ENCODE peak calls at places on chromosomes 7 and 10, in eight cellular contexts. E is transverse colon, W is spleen, Q is stomach, S is HCT116, G is K562, H is breast epithelium, Z is prostate gland. I is an unnamed sample. For H3K9me3 and H3K4me1, the result is how much of the 10 kb centered on the place peaks cover.

GRCh38 chr10:20922033-20922432 is 24.9 kb upstream of the NEBL start:
- DNase-seq in E (no peak), H (no peak), W (no peak), Q (no peak), S (no peak), G (no peak), Z (no peak), I (no peak)

GRCh38 chr7:84195295-84196006 is 862 bp upstream of the SEMA3A start:
- DNase-seq in W (no peak), G (no peak), H (no peak), S (no peak), Z (no peak), E (no peak), Q (no peak), I (no peak)

GRCh38 chr7:27130540-27131389 is at the start of gene HOXA4:
- DNase-seq in W (peak), Z (peak), H (peak), E (peak), G (no peak), S (no peak), Q (peak), I (no peak)

GRCh38 chr10:96418582-96418981 is 59.8 kb upstream of the OPALIN start:
- DNase-seq in H (no peak), E (no peak), S (no peak), Z (no peak), Q (no peak), W (no peak), G (no peak), I (no peak)

GRCh38 chr10:78351283-78351682 is 317.6 kb downstream of the RPS24 start:
- DNase-seq in E (no peak), W (no peak), Z (no peak), H (no peak), S (no peak), Q (no peak), G (no peak), I (no peak)

GRCh38 chr10:6272126-6272525 is 69.4 kb downstream of the PFKFB3 start:
- DNase-seq in W (no peak), H (no peak), Q (no peak), G (no peak), S (no peak), Z (no peak), E (no peak), I (no peak)

GRCh38 chr10:91652364-91652763 is 19.5 kb upstream of the PPP1R3C start:
- DNase-seq in W (no peak), H (peak), G (no peak), Z (no peak), E (no peak), Q (no peak), S (peak), I (no peak)

GRCh38 chr7:37352974-37353948 is 95.4 kb downstream of the ELMO1 start:
- DNase-seq in H (no peak), G (no peak), W (peak), Z (no peak), E (peak), S (peak), Q (no peak), I (peak)

GRCh38 chr7:4834601-4835397 is 27.0 kb downstream of the PAPOLB start:
- DNase-seq in S (no peak), Z (no peak), H (no peak), Q (no peak), G (no peak), E (no peak), W (peak), I (no peak)

GRCh38 chr7:137635132-137635531 is 211.6 kb downstream of the DGKI start:
- DNase-seq in E (no peak), Q (no peak), S (no peak), G (no peak), Z (no peak), W (no peak), H (no peak), I (no peak)

GRCh38 chr10:131980757-131981428 is 830 bp downstream of the BNIP3 start:
- DNase-seq in S (no peak), H (no peak), Z (no peak), W (peak), G (peak), E (no peak), Q (no peak), I (no peak)

GRCh38 chr10:124063736-124064135 is 29.7 kb downstream of the CHST15 start:
- DNase-seq in Q (no peak), S (no peak), W (no peak), E (peak), Z (peak), H (no peak), G (no peak), I (peak)

GRCh38 chr10:26860026-26860541 is 674 bp downstream of the ABI1 start:
- DNase-seq in W (peak), H (peak), Z (peak), Q (peak), S (no peak), E (peak), G (peak), I (no peak)

GRCh38 chr7:91289633-91290260 is 25.5 kb downstream of the FZD1 start:
- DNase-seq in Q (no peak), H (no peak), E (no peak), Z (no peak), W (no peak), G (no peak), S (no peak), I (no peak)

GRCh38 chr10:124641282-124642075 is 102.7 kb downstream of the FAM53B start:
- DNase-seq in Q (no peak), S (no peak), G (peak), E (peak), Z (no peak), W (peak), H (no peak), I (no peak)

GRCh38 chr10:84204122-84204521 is 9.8 kb downstream of the CDHR1 start:
- DNase-seq in E (no peak), S (peak), H (no peak), W (peak), G (peak), Z (no peak), Q (no peak), I (no peak)

GRCh38 chr7:5630670-5631069 is 150.8 kb downstream of the RNF216 start:
- DNase-seq in H (no peak), G (no peak), E (no peak), S (no peak), Z (no peak), Q (no peak), W (peak), I (no peak)

GRCh38 chr10:44180321-44181154 is 204.4 kb downstream of the CXCL12 start:
- DNase-seq in Z (no peak), G (no peak), H (peak), W (no peak), Q (no peak), S (no peak), E (no peak), I (no peak)

GRCh38 chr7:127924874-127925273 is 106.4 kb downstream of the LRRC4 start:
- DNase-seq in E (no peak), Q (no peak), W (no peak), S (no peak), G (no peak), Z (no peak), H (no peak), I (no peak)

GRCh38 chr7:6730343-6730633 is 23.5 kb upstream of the ZNF12 start:
- DNase-seq in G (peak), Z (no peak), Q (no peak), S (no peak), W (no peak), H (no peak), E (no peak), I (no peak)

GRCh38 chr7:66558660-66559465 is 69.8 kb upstream of the KCTD7 start:
- DNase-seq in Z (no peak), S (no peak), G (no peak), H (no peak), Q (no peak), E (peak), W (no peak), I (no peak)

GRCh38 chr7:142355328-142355727 is 97.5 kb upstream of the PRSS58 start:
- DNase-seq in E (no peak), H (no peak), S (no peak), Q (no peak), Z (no peak), G (no peak), W (no peak), I (no peak)

GRCh38 chr10:74916283-74916682 is 89.9 kb downstream of the KAT6B start:
- DNase-seq in G (no peak), H (no peak), E (no peak), Q (no peak), W (no peak), Z (no peak), S (no peak), I (no peak)

GRCh38 chr7:137480401-137480800 is 136.9 kb upstream of the PTN start:
- DNase-seq in S (no peak), E (no peak), Q (no peak), H (no peak), Z (no peak), G (no peak), W (no peak), I (no peak)

GRCh38 chr10:112307631-112308502 is 24.7 kb downstream of the TECTB start:
- DNase-seq in W (no peak), Q (peak), H (no peak), S (peak), E (peak), G (peak), Z (no peak), I (no peak)

GRCh38 chr10:127196955-127197432 is 603 bp upstream of the INSYN2A start:
- DNase-seq in H (no peak), Z (no peak), Q (no peak), S (no peak), G (no peak), W (no peak), E (no peak), I (no peak)

GRCh38 chr7:130662426-130662825 is 6.1 kb downstream of the COPG2 start:
- DNase-seq in W (no peak), Q (no peak), E (no peak), G (no peak), S (no peak), H (no peak), Z (no peak), I (no peak)

GRCh38 chr7:8724080-8724718 is 290.8 kb downstream of the NXPH1 start:
- DNase-seq in Z (no peak), S (no peak), H (no peak), W (no peak), G (peak), Q (peak), E (peak), I (peak)

GRCh38 chr7:145263886-145264285 is 428.0 kb upstream of the TPK1 start:
- DNase-seq in E (no peak), Q (no peak), S (no peak), Z (no peak), G (no peak), H (no peak), W (no peak), I (no peak)
- TF ChIP-seq POLR2AphosphoS5 in E (no peak), Q (no peak), S (no peak), Z (no peak), G (no peak), H (no peak), W (no peak), I (no peak)

DNA sequence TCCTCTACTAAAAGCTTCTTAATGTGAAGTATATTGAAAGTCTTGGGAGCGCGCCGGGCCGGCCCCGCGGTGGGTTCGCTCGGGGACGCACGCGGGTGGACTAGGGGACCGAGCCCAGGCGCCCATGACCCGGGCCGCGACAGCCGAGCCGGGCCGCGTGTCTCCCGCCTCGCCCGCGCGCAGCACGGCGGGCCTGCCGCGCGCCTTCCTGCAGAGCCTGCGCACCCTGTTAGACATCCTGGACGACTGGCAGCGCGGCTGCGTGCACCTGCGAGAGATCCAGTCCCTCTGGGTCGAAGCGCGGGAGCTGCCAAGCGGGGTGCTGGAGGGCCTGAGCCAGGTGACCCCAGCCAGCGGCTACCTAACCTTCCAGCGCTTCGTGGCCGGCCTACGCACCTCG is 25.4 kb upstream of the ZNF735 start:
- DNase-seq in E (no peak), W (no peak), Q (no peak), G (no peak), Z (no peak), S (no peak), H (no peak), I (no peak)
- H3K9me3 ChIP-seq in E (under half), W (under half), Q (under half), G (under half), Z (under half), S (under half), H (under half), I (under half)

GRCh38 chr10:71236822-71237682 is 24.7 kb downstream of the UNC5B start:
- DNase-seq in Q (no peak), G (no peak), E (no peak), Z (no peak), H (no peak), W (no peak), S (no peak), I (no peak)
- H3K4me1 ChIP-seq in Q (under half), G (under half), E (under half), Z (under half), H (under half), W (half or more), S (under half), I (under half)

GRCh38 chr10:34710391-34710751 is 104.7 kb downstream of the PARD3 start:
- DNase-seq in H (peak), Q (no peak), W (no peak), S (no peak), G (peak), Z (no peak), E (no peak), I (no peak)
- TF ChIP-seq POLR2AphosphoS5 in H (no peak), Q (no peak), W (no peak), S (no peak), G (no peak), Z (no peak), E (peak), I (no peak)

DNA sequence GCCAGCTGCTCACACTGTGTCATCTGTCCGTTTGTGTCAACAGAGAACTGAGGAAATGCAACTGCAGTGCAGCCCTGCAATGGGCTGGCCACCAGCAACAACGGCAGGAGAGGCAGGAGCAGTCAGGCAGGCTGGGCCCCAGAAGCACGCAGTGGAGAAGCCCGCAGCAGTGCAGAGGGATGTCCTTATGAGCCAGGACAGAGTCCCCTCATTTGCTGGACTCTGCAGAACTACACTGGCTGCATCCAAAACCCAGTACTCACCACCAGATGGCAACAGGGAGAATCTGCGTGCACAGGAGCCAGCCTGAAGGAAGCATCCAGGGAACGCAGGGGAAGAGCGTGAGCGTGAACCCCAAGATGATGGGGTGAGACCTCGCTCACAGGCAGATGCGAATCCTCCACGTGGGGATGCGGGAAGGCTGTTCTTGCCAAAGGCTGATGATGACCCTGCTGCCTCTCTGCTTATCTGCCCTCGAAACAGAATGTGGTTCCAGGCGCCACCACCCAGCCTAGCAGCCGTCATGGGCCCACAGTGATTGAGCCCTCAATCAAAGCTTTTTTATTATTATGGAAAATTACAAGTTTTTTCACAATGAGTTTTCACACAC is 232.1 kb downstream of the PTPRN2 start:
- DNase-seq in G (peak), W (peak), S (peak), Z (no peak), Q (no peak), H (no peak), E (no peak), I (peak)
- H3K9me3 ChIP-seq in G (under half), W (under half), S (under half), Z (under half), Q (under half), H (under half), E (under half), I (under half)

DNA sequence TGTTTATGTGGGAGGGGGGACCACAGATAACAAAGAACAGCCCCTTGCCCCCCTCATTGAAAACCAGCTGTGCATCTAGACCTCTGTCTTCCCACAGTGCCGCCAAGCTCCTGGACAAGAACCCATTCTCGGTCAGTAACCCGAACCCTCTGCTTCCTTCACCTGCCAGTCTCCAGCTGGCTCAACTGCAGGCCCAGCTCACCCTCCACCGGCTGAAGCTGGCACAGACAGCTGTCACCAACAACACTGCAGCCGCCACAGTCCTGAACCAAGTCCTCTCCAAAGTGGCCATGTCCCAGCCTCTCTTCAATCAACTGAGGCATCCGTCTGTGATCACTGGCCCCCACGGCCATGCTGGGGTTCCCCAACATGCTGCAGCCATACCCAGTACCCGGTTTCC is 91.0 kb upstream of the PDCD4 start:
- DNase-seq in W (no peak), S (no peak), Q (no peak), G (no peak), E (no peak), Z (no peak), H (no peak), I (no peak)
- H3K4me1 ChIP-seq in W (under half), S (under half), Q (under half), G (under half), E (under half), Z (under half), H (under half), I (under half)

I was measured in Panc1.